ENCODE peak calls at places on chromosomes 7 and 10, in seven cellular contexts. F, Z, K, X, D, A and S are unnamed samples.

GRCh38 chr10:61612451-61612850 is 50.3 kb upstream of the CABCOCO1 start:
- DNase-seq in A (no peak), F (no peak), D (no peak), K (no peak), Z (no peak), X (no peak), S (no peak)

GRCh38 chr10:47294501-47294900 is 5.5 kb upstream of the GDF10 start:
- DNase-seq in Z (peak), A (no peak), X (peak), D (no peak), K (no peak), F (no peak), S (no peak)

GRCh38 chr7:139697031-139697430 is 80.8 kb downstream of the HIPK2 start:
- DNase-seq in D (no peak), X (no peak), Z (peak), F (no peak), A (no peak), K (no peak), S (no peak)

GRCh38 chr10:77634939-77635338 is 2.7 kb downstream of the KCNMA1 start:
- DNase-seq in A (no peak), Z (no peak), D (no peak), X (no peak), K (no peak), F (no peak), S (no peak)

GRCh38 chr7:107882766-107883165 is 8.2 kb upstream of the DLD start:
- DNase-seq in F (no peak), D (no peak), K (no peak), Z (no peak), X (no peak), A (no peak), S (no peak)

GRCh38 chr7:96388620-96389383 is 66.9 kb upstream of the SLC25A13 start:
- DNase-seq in Z (no peak), D (no peak), F (peak), X (no peak), K (no peak), A (no peak), S (no peak)

GRCh38 chr7:154696556-154696955 is 306.4 kb downstream of the PAXIP1 start:
- DNase-seq in Z (no peak), F (no peak), K (no peak), X (no peak), A (no peak), D (no peak), S (no peak)

GRCh38 chr10:132667613-132668394 is 118.1 kb downstream of the NKX6-2 start:
- DNase-seq in F (no peak), D (no peak), X (no peak), Z (no peak), A (no peak), K (no peak), S (peak)

GRCh38 chr7:77188736-77189429 is 10.7 kb downstream of the FGL2 start:
- DNase-seq in A (no peak), K (no peak), F (no peak), X (no peak), D (no peak), Z (no peak), S (no peak)

GRCh38 chr7:16025696-16026095 is 339.2 kb upstream of the MEOX2 start:
- DNase-seq in K (no peak), X (no peak), Z (no peak), A (no peak), F (no peak), D (no peak), S (no peak)

GRCh38 chr7:16027396-16027795 is 340.9 kb upstream of the MEOX2 start:
- DNase-seq in A (no peak), X (no peak), D (no peak), F (no peak), K (no peak), Z (no peak), S (no peak)

GRCh38 chr7:16028651-16029050 is 342.2 kb upstream of the MEOX2 start:
- DNase-seq in Z (no peak), X (no peak), D (no peak), K (no peak), F (no peak), A (no peak), S (no peak)

GRCh38 chr7:16026253-16027020 is 340.0 kb upstream of the MEOX2 start:
- DNase-seq in A (no peak), Z (no peak), K (no peak), F (no peak), D (no peak), X (no peak), S (no peak)

DNA sequence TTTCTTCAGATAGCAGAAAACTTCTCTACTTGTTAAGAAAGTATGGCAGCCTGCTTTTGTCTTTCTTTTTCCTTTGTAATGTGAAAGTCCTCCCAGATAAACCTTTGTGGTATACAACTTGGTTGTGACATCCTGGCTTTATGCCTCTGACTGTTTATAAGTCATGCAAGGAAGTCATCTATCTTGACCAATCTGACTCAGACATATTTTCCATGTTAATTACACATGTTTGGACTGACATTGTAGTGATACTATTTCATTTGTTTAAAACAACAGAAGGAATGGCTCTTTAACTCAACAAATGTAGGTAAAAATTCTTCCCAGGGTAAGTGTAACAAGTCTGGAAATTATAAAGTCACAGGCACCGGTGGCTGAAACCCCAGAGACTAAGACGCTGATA is 341.6 kb upstream of the MEOX2 start:
- DNase-seq in X (no peak), F (no peak), Z (no peak), D (no peak), A (no peak), K (no peak), S (no peak)
- TF ChIP-seq POLR2AphosphoS5 in X (no peak), F (no peak), Z (peak), D (no peak), A (no peak), K (no peak), S (no peak)

GRCh38 chr7:82250598-82250997 is 193.0 kb downstream of the CACNA2D1 start:
- DNase-seq in K (no peak), F (no peak), X (no peak), Z (no peak), D (no peak), A (no peak), S (no peak)

GRCh38 chr7:82244947-82245346 is 198.6 kb downstream of the CACNA2D1 start:
- DNase-seq in K (no peak), F (no peak), X (no peak), D (no peak), Z (no peak), A (no peak), S (no peak)

GRCh38 chr7:82249979-82250378 is 193.6 kb downstream of the CACNA2D1 start:
- DNase-seq in X (no peak), D (no peak), A (no peak), K (no peak), F (no peak), Z (no peak), S (no peak)

GRCh38 chr7:82247814-82248433 is 195.7 kb downstream of the CACNA2D1 start:
- DNase-seq in F (no peak), K (no peak), D (no peak), A (peak), Z (no peak), X (no peak), S (no peak)
- TF ChIP-seq CTCF in F (peak), K (peak), D (no peak), A (peak), Z (peak), X (no peak), S (no peak)

DNA sequence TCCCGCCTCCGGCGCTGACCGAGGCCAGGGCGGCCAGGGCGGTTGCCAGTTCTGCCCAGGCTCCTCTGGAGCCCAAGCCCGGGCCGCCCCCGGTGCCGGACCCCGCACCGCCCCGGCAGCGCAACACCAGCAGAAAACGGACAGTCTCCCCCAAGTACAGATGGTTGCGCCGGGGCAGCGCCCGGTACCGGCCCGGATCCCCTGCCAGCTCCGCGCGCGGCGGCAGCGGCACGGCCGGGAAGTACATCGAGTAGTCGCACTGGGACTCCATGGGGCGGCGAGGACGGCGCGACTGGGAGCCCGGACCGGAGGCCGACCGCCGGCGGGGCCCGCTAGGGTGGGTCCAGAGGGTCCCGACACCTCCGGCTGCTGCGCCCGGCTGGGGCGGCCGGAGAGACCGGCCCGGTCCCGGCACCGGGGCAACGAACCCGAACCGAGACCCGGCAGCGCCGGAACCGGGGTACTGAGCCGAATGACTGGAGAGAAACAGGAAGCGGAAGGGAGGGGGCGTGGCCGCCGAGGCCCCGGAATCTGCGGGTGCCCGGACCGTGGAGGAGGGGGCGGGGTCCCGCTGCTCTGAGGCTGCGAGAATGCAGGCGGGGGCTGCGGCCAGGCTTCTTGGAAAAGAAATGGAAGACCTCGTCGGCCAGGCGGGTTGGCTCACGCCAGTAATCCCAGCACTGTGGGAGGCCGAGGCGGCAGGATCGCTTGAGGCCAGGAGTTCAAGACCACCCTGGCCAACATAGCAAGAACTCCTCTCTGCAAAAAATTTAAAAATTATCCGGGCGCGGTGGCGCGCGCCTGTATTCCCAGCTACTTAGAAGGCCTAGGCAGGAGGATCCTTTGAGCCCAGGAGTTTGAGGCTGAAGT is at the start of gene TRAPPC14:
- DNase-seq in D (peak), X (peak), Z (peak), A (no peak), F (no peak), K (no peak), S (peak)
- TF ChIP-seq POLR2AphosphoS5 in D (peak), X (no peak), Z (peak), A (peak), F (peak), K (peak), S (peak)

GRCh38 chr7:121924273-121925184 is 51.6 kb downstream of the PTPRZ1 start:
- DNase-seq in Z (no peak), X (no peak), A (no peak), F (no peak), K (no peak), D (no peak), S (no peak)
- TF ChIP-seq CTCF in Z (no peak), X (no peak), A (no peak), F (no peak), K (no peak), D (no peak), S (no peak)

GRCh38 chr10:88949912-88950664 is 2.5 kb downstream of the ACTA2 start:
- DNase-seq in F (no peak), X (no peak), A (no peak), Z (no peak), D (no peak), K (no peak), S (no peak)
- TF ChIP-seq POLR2AphosphoS5 in F (no peak), X (no peak), A (no peak), Z (no peak), D (no peak), K (no peak), S (no peak)